ENCODE peak calls at places on chromosomes 5 and 9, in four cellular contexts. M is fibroblast of lung, V is DND-41, E is IMR-90. I is an unnamed sample.

GRCh38 chr5:54895816-54896341 is 89.5 kb downstream of the ESM1 start:
- DNase-seq in V (no peak), E (peak; percentile 68), M (peak; percentile 65), I (peak; percentile 45)

GRCh38 chr5:14204785-14205321 is 61.7 kb downstream of the TRIO start:
- DNase-seq in V (no peak), E (peak; percentile 82), M (peak; percentile 90), I (no peak)

GRCh38 chr5:176647870-176648466 is 684 bp downstream of the TSPAN17 start:
- DNase-seq in E (no peak), V (no peak), M (peak; percentile 17), I (no peak)

GRCh38 chr5:7755958-7756357 is 95.0 kb downstream of the CFAP90 start:
- DNase-seq in V (no peak), M (no peak), E (no peak), I (peak; percentile 61)

GRCh38 chr9:90085633-90086032 is 480.8 kb downstream of the GADD45G start:
- DNase-seq in V (no peak), M (no peak), E (no peak), I (no peak)

GRCh38 chr9:114080773-114081440 is 2.8 kb upstream of the AMBP start:
- DNase-seq in V (no peak), E (no peak), M (no peak), I (no peak)

GRCh38 chr5:102537011-102537410 is 38.2 kb upstream of the SLCO6A1 start:
- DNase-seq in M (no peak), E (no peak), V (no peak), I (no peak)

GRCh38 chr5:79020861-79021561 is 35.9 kb upstream of the ARSB start:
- DNase-seq in E (peak; percentile 78), M (peak; percentile 87), V (peak; percentile 20), I (peak; percentile 69)

GRCh38 chr9:89743216-89743575 is 138.4 kb downstream of the GADD45G start:
- DNase-seq in E (no peak), V (peak; percentile 93), M (no peak), I (no peak)

GRCh38 chr5:74316064-74316586 is 324.4 kb downstream of the ENC1 start:
- DNase-seq in M (peak; percentile 99), V (no peak), E (peak; percentile 98), I (no peak)

GRCh38 chr9:87498816-87499454 is 1.3 kb downstream of the DAPK1 start:
- DNase-seq in V (no peak), M (peak; percentile 23), E (no peak), I (no peak)

GRCh38 chr9:89969881-89970639 is 365.2 kb downstream of the GADD45G start:
- DNase-seq in V (no peak), M (no peak), E (no peak), I (no peak)

GRCh38 chr9:110744753-110745522 is 76.3 kb downstream of the MUSK start:
- DNase-seq in V (no peak), M (peak; percentile 98), E (peak; percentile 98), I (no peak)

GRCh38 chr5:81517462-81517861 is 123.5 kb upstream of the ACOT12 start:
- DNase-seq in E (peak; percentile 65), M (no peak), V (no peak), I (no peak)

GRCh38 chr5:52674815-52675545 is 112.7 kb upstream of the ITGA1 start:
- DNase-seq in V (no peak), M (peak; percentile 50), E (peak; percentile 87), I (no peak)

GRCh38 chr9:137299938-137300337 is 2.1 kb downstream of the NRARP start:
- DNase-seq in M (no peak), E (no peak), V (no peak), I (no peak)

GRCh38 chr5:101977729-101978345 is 318.2 kb downstream of the SLCO4C1 start:
- DNase-seq in E (peak; percentile 13), M (peak; percentile 52), V (no peak), I (peak; percentile 82)

GRCh38 chr9:116806075-116806474 is 119.0 kb downstream of the TRIM32 start:
- DNase-seq in V (peak; percentile 6), E (peak; percentile 16), M (no peak), I (peak; percentile 78)

GRCh38 chr5:180208435-180209081 is 453 bp downstream of the RASGEF1C start:
- DNase-seq in M (no peak), V (no peak), E (no peak), I (no peak)

GRCh38 chr5:71737931-71738539 is 19.0 kb downstream of the CARTPT start:
- DNase-seq in E (no peak), M (no peak), V (no peak), I (no peak)
- H3K9ac ChIP-seq in E (no peak overlapping the region), M (no peak overlapping the region), V (no peak overlapping the region), I (no peak overlapping the region)

GRCh38 chr5:125005287-125005686 is 258.8 kb upstream of the ZNF608 start:
- DNase-seq in M (no peak), E (no peak), V (no peak), I (no peak)
- H3K4me3 ChIP-seq in M (no peak overlapping the region), E (no peak overlapping the region), V (no peak overlapping the region), I (no peak overlapping the region)

DNA sequence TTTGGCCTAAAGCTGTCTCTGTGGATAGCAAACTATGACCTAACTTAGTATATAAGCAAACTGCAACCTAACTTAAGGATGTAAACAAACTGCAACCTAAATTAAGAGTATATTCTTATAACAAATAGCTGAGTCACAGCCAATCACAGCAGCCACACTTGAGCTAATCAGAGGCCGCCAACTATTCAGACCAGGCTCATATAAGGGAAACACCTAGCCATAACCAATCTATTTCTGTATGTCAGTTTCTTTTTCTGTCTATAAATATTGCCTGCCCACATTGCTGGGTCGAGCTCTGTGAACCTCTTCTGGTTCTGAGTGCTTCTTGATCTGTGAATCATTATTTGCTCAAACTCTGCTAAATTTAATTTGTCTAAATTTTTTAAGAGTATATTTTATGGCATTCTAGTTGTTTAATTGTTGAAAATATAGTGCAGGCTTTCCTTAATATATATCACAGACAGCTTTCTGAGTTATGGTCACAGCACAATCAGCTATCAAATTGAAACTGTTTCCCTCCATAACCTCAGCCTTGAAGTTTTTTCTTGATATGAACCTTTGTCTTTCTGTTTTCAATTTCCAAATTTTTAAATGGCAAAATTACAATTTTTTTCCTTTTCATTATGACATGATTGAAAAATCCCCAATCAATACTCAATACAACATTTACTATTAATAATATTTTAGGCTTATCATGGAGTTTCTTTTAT is 327.1 kb upstream of the NUDT12 start:
- DNase-seq in E (no peak), V (no peak), M (no peak), I (no peak)
- H2AFZ ChIP-seq in E (no peak overlapping the region), V (no peak overlapping the region), M (no peak overlapping the region), I (no peak overlapping the region)

GRCh38 chr9:37946971-37947370 is 43.0 kb upstream of the SLC25A51 start:
- DNase-seq in V (no peak), M (no peak), E (no peak), I (no peak)

GRCh38 chr9:37946041-37946440 is 42.1 kb upstream of the SLC25A51 start:
- DNase-seq in V (no peak), E (no peak), M (no peak), I (no peak)

GRCh38 chr9:37944266-37944650 is 40.3 kb upstream of the SLC25A51 start:
- DNase-seq in E (no peak), M (peak; percentile 50), V (no peak), I (no peak)

GRCh38 chr9:37943329-37944265 is 39.7 kb upstream of the SLC25A51 start:
- DNase-seq in M (peak; percentile 97), E (peak; percentile 94), V (no peak), I (no peak)

GRCh38 chr9:37944671-37945481 is 40.9 kb upstream of the SLC25A51 start:
- DNase-seq in M (peak; percentile 79), E (peak; percentile 50), V (no peak), I (no peak)
- H3K9ac ChIP-seq in M (no peak overlapping the region), E (no peak overlapping the region), V (no peak overlapping the region), I (no peak overlapping the region)

DNA sequence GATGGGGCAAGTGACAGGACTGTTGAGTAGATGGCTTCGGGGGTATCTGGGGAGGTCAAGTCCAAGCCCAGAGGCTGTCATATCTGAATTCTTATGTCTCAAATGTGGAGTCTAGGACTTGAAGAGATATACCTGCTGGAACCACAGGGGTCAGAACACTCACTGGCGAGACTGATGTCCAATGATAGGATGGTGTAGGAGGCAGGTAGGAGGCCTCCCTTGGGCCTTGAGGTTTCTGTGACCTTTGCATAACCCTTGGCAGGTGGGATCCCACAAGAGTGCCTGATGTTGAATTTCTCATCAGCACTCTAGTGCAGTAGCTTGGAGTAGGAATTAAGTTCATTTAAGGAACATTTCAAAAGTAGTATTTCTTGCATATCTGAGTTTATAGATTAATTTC is 2.8 kb downstream of the CCL21 start:
- DNase-seq in E (no peak), V (no peak), M (no peak), I (no peak)
- H3K4me3 ChIP-seq in E (no peak overlapping the region), V (no peak overlapping the region), M (no peak overlapping the region), I (no peak overlapping the region)

GRCh38 chr9:37574996-37575395 is 1.2 kb downstream of the FBXO10 start:
- DNase-seq in E (peak; percentile 41), M (peak; percentile 26), V (no peak), I (no peak)

GRCh38 chr9:37574241-37574721 is 1.9 kb downstream of the FBXO10 start:
- DNase-seq in M (peak; percentile 24), E (peak; percentile 62), V (no peak), I (no peak)

GRCh38 chr9:37575511-37575914 is 667 bp downstream of the FBXO10 start:
- DNase-seq in M (no peak), E (no peak), V (no peak), I (peak; percentile 80)

DNA sequence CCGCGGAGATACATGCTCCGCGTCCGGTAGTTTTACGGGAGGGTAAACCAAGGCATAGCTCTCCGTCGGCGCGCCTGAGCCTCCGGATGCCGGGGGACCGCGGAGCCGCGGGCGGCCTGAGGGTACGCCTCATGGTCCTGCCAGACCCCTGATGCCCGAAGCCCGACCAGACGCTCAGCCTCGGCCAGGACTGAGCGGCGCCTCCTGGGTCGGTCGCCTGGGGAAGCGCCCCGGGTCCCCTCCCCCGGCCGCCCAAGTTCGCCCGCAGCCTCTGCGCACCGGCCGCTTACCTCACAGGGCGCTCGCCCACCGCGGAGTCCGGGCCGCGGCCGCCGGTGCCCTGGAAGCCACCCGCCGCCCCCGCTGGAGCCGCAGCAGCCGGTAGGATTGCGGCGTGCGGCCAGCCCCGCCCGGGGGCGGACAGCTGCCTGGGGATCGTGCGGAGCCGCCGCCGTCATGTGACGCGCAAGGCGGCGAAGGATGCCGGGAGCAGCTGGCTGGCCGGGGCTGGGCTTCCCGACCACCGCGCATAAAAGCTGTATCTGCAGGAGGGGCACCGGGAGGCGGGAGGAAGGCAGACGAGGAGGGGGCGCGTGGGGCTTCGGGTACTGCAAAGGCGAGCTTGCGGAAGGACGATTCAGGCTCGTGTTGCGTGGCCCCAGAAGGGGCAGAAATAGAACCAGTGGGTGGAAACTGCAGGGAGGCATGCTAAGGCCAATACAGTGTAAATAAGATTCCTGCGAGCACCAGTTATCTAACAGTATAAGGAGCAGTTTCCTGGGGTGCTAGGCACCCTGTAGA is at the start of gene FBXO10:
- DNase-seq in V (no peak), E (peak; percentile 77), M (peak; percentile 83), I (peak; percentile 83)
- H2AFZ ChIP-seq in V (no peak within 1 kb of the TSS), E (peak within 1 kb of the TSS; percentile 97), M (peak within 1 kb of the TSS; percentile 87), I (no peak within 1 kb of the TSS)

DNA sequence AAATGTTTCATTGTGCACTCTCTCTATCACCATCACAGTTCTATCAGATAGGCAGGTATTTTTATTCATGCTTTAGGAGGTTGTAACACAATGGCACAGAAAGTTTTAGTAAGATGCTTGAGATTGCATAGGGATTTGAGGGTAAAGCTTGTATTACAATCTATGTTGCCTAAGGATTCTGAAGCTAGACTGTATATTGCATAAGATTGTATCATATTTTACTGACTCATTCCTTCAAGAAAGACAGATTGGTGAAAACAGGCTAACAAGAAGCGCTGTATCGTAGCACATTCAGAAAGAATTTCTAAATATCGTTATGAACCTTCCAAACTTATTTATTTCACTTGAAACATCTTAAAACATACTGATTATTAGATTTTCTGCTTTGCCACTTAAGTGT is 577.7 kb downstream of the EBF1 start:
- DNase-seq in V (no peak), E (peak; percentile 10), M (no peak), I (no peak)
- H3K9ac ChIP-seq in V (no peak overlapping the region), E (no peak overlapping the region), M (no peak overlapping the region), I (no peak overlapping the region)

I was measured in Karpas-422.